ENCODE peak calls at places on chromosome 17, in four cellular contexts. E is GM12878, N is K562, G is HepG2. T is an unnamed sample.

GRCh38 chr17:55926276-55926995 is 175.6 kb downstream of the PCTP start:
- DNase-seq in N (no peak), G (no peak), E (no peak), T (no peak)

GRCh38 chr17:50173335-50173941 is 7.6 kb downstream of the SGCA start:
- DNase-seq in N (no peak), G (no peak), E (no peak), T (no peak)

GRCh38 chr17:75914643-75915265 is 10.1 kb upstream of the MRPL38 start:
- DNase-seq in N (no peak), G (peak; percentile 50), E (no peak), T (peak; percentile 66)

GRCh38 chr17:43756176-43756575 is 2.4 kb downstream of the SOST start:
- DNase-seq in N (no peak), E (no peak), G (no peak), T (no peak)

GRCh38 chr17:19237389-19238166 is 412 bp downstream of the EPN2 start:
- DNase-seq in G (no peak), N (peak; percentile 25), E (no peak), T (peak; percentile 62)

GRCh38 chr17:80005360-80006338 is 30.0 kb downstream of the TBC1D16 start:
- DNase-seq in N (peak; percentile 86), G (peak; percentile 81), E (no peak), T (peak; percentile 76)

GRCh38 chr17:38926290-38927070 is 1.1 kb downstream of the LASP1NB start:
- DNase-seq in G (no peak), N (peak; percentile 64), E (no peak), T (no peak)

GRCh38 chr17:42325026-42325425 is 36.7 kb downstream of the STAT5A start:
- DNase-seq in N (no peak), G (no peak), E (no peak), T (no peak)

GRCh38 chr17:47066095-47066494 is 87.0 kb upstream of the RPRML start:
- DNase-seq in N (no peak), E (no peak), G (no peak), T (no peak)

GRCh38 chr17:40516581-40517285 is 15.3 kb upstream of the TNS4 start:
- DNase-seq in E (peak; percentile 60), G (peak; percentile 93), N (peak; percentile 75), T (no peak)

GRCh38 chr17:76791053-76791980 is 53.4 kb downstream of the MFSD11 start:
- DNase-seq in E (peak; percentile 33), N (peak; percentile 57), G (peak; percentile 39), T (no peak)

GRCh38 chr17:8121531-8122390 is 2.1 kb downstream of the HES7 start:
- DNase-seq in N (peak; percentile 71), G (no peak), E (no peak), T (peak; percentile 90)

GRCh38 chr17:59963738-59964454 is 644 bp downstream of the RNFT1 start:
- DNase-seq in G (peak; percentile 16), E (no peak), N (peak; percentile 45), T (no peak)

GRCh38 chr17:71757956-71758355 is 362.9 kb upstream of the SOX9 start:
- DNase-seq in E (no peak), G (no peak), N (no peak), T (no peak)

GRCh38 chr17:52158450-52159042 is at the start of gene CA10:
- DNase-seq in E (no peak), G (no peak), N (no peak), T (peak; percentile 51)

GRCh38 chr17:33080091-33080490 is 88.4 kb downstream of the SPACA3 start:
- DNase-seq in E (no peak), N (no peak), G (no peak), T (no peak)

GRCh38 chr17:164536-165235 is 16.8 kb downstream of the DOC2B start:
- DNase-seq in N (peak; percentile 26), E (no peak), G (peak; percentile 40), T (peak; percentile 59)

GRCh38 chr17:59763861-59764260 is 56.4 kb downstream of the VMP1 start:
- DNase-seq in N (no peak), E (no peak), G (peak; percentile 9), T (no peak)

GRCh38 chr17:39751016-39751543 is 13.3 kb downstream of the GRB7 start:
- DNase-seq in N (no peak), E (no peak), G (no peak), T (no peak)

GRCh38 chr17:81831957-81832607 is 1.0 kb downstream of the MCRIP1 start:
- DNase-seq in E (no peak), N (no peak), G (no peak), T (no peak)
- TF ChIP-seq CREM in E (no peak), N (peak; percentile 45), G (no peak), T (no peak)

DNA sequence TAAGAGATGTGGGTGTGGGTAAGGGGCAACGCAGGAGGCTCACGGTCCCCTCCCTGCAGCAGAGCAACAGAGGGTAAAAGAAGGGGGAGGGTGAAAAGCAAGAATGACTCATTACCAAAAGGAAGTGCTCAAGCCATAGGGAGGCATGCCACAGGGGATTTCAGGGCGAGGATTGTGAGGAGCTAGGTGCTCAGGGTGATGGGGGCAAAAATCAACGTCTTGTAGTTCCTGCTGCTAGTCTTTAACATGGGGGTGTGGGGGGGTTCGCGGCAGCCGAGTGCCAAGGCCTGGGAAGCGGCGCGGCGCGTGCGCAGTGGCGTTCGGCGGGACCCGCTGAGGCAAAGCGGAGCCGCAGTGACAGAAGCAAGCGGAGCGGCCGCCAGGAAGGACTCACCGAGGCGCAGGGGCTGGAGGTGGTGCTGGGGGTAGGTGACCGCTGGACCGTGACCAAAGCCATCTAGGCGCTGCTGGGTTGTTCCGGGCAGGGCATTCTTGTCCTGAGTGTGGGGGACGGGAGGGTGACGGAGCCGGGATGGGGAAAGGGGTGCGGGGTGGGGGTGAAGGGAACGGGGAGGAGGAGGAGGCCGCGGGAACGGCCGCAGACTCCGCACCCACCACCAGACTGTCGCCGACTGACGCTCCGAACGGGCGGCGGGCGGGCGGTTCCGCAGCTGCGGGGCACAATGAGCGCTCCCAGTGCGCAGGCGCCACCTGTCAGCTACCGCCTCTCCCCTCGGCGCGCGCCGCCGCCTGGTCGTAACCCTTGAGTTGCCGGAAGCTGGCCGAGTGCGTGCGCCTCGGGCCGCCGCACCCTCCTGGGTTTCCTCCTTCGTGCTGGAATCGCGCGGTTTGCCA is at the start of gene SSH2:
- DNase-seq in N (peak; percentile 84), E (peak; percentile 67), G (peak; percentile 78), T (peak; percentile 91)
- TF ChIP-seq USF2 in N (no peak), E (no peak), G (no peak), T (no peak)

GRCh38 chr17:56983380-56983779 is 5.4 kb downstream of the SCPEP1 start:
- DNase-seq in N (no peak), E (no peak), G (no peak), T (no peak)

GRCh38 chr17:56978441-56979090 is 635 bp downstream of the SCPEP1 start:
- DNase-seq in N (no peak), G (no peak), E (no peak), T (no peak)

GRCh38 chr17:56985371-56986162 is 7.6 kb downstream of the SCPEP1 start:
- DNase-seq in E (no peak), N (peak; percentile 90), G (no peak), T (no peak)

GRCh38 chr17:56979091-56979480 is 1.2 kb downstream of the SCPEP1 start:
- DNase-seq in E (no peak), G (no peak), N (no peak), T (no peak)

GRCh38 chr17:56982312-56982711 is 4.4 kb downstream of the SCPEP1 start:
- DNase-seq in E (no peak), N (peak; percentile 55), G (no peak), T (no peak)
- TF ChIP-seq CREM in E (no peak), N (no peak), G (no peak), T (no peak)

DNA sequence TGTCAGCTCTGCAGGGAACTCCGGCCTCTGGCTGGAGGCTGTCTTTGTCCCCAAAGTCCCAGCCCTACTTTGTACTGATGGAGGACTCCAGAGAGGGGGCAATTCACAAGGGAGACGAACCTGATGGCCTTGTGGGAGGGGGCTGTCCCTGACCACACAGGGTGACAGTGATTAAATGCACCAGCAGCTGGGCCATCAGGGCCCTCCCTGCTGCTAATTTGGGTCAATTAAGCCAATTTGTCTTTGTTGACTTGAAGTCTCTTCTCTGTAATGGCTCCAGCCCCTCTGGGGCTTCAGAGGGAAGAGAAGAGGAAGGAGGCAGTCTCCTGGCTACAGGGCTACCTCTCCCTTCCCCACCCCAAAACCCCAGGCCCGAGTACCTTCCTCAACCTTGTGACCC is 22.0 kb downstream of the TMEM132E start:
- DNase-seq in E (no peak), N (no peak), G (no peak), T (no peak)
- TF ChIP-seq USF2 in E (no peak), N (no peak), G (no peak), T (no peak)

DNA sequence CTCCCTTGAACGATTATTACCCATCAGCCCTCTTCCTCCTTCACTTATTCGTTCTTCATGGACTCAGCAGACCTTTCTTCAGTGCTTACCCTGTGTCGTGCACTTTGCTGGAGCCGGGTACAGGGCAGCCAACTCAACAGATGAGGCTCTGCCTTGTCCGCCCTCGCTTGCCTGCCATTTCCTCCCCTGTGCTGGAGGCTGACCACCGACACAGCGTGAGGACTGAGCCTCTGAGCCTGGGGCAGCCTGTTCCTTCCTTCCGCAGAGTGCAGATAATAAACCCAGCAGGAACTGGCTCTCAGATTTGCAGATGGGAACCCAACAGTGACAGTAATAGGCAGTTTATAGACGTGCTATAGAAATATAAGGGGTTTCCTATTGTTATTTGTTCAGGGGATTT is 7.0 kb upstream of the SLC39A11 start:
- DNase-seq in G (no peak), N (no peak), E (no peak), T (no peak)
- TF ChIP-seq CREM in G (no peak), N (no peak), E (no peak), T (no peak)

GRCh38 chr17:10071141-10071540 is 127.3 kb downstream of the GAS7 start:
- DNase-seq in G (no peak), N (no peak), E (no peak), T (no peak)
- TF ChIP-seq USF2 in G (no peak), N (no peak), E (no peak), T (no peak)

GRCh38 chr17:65855245-65855644 is 293.8 kb upstream of the AXIN2 start:
- DNase-seq in G (no peak), E (no peak), N (no peak), T (no peak)
- TF ChIP-seq CREM in G (no peak), E (no peak), N (no peak), T (no peak)

DNA sequence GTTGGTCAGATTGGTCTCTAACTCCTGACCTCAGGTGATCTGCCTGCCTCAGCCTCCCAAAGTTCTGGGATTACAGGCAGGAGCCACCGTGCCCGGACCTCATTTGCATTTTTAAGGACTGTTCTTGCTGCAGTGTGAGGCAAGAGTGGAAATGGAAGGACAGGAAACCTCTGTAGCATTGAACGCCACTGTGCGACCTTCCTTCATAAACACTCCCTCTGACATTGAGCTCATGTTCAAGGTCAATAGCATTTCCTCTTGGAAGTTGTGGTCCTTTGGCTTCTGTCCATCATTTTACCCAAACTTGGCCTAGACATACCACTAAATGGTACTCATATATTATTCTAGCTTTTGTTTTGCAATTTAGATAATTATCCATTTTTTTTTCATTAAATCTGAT is 32.8 kb upstream of the ABCA8 start:
- DNase-seq in G (no peak), E (no peak), N (no peak), T (no peak)
- TF ChIP-seq USF2 in G (no peak), E (no peak), N (no peak), T (no peak)

T was measured in WTC11.